ENCODE peak calls at places on chromosome 6, in six cellular contexts. F, U, N, O, A and H are unnamed samples. For H3K36me3, the result is how much of the 10 kb centered on the place peaks cover.

GRCh38 chr6:45920819-45921511 is 94.7 kb downstream of the CLIC5 start:
- DNase-seq in A (no peak), F (no peak), N (peak), O (no peak), U (no peak), H (no peak)

GRCh38 chr6:1554241-1554880 is 55.4 kb upstream of the FOXC1 start:
- DNase-seq in N (no peak), U (no peak), O (no peak), A (no peak), F (no peak), H (no peak)

GRCh38 chr6:51394061-51394460 is 575.4 kb downstream of the TFAP2B start:
- DNase-seq in U (no peak), O (no peak), N (no peak), F (no peak), A (no peak), H (no peak)

GRCh38 chr6:35363293-35363750 is 21.0 kb downstream of the PPARD start:
- DNase-seq in U (no peak), O (no peak), A (no peak), F (peak), N (peak), H (no peak)

GRCh38 chr6:110628330-110628729 is 151.9 kb upstream of the SLC22A16 start:
- DNase-seq in F (no peak), N (peak), O (peak), A (no peak), U (no peak), H (no peak)

GRCh38 chr6:7431594-7432390 is 42.2 kb downstream of the RIOK1 start:
- DNase-seq in U (no peak), O (peak), F (no peak), A (no peak), N (peak), H (no peak)

GRCh38 chr6:45002390-45002789 is 325.7 kb upstream of the RUNX2 start:
- DNase-seq in U (no peak), O (peak), N (no peak), F (no peak), A (no peak), H (no peak)

GRCh38 chr6:8215631-8216030 is 113.3 kb upstream of the EEF1E1 start:
- DNase-seq in U (no peak), F (no peak), A (no peak), N (peak), O (peak), H (no peak)

GRCh38 chr6:33858053-33858475 is 54.3 kb upstream of the MLN start:
- DNase-seq in N (no peak), F (no peak), O (no peak), A (no peak), U (no peak), H (no peak)
- H3K36me3 ChIP-seq in N (under half), F (under half), O (under half), A (under half), U (under half), H (under half)

GRCh38 chr6:166489301-166490155 is 97.0 kb downstream of the RAMACL start:
- DNase-seq in F (no peak), U (no peak), A (no peak), N (no peak), O (no peak), H (no peak)
- H3K36me3 ChIP-seq in F (under half), U (under half), A (under half), N (under half), O (under half), H (under half)

DNA sequence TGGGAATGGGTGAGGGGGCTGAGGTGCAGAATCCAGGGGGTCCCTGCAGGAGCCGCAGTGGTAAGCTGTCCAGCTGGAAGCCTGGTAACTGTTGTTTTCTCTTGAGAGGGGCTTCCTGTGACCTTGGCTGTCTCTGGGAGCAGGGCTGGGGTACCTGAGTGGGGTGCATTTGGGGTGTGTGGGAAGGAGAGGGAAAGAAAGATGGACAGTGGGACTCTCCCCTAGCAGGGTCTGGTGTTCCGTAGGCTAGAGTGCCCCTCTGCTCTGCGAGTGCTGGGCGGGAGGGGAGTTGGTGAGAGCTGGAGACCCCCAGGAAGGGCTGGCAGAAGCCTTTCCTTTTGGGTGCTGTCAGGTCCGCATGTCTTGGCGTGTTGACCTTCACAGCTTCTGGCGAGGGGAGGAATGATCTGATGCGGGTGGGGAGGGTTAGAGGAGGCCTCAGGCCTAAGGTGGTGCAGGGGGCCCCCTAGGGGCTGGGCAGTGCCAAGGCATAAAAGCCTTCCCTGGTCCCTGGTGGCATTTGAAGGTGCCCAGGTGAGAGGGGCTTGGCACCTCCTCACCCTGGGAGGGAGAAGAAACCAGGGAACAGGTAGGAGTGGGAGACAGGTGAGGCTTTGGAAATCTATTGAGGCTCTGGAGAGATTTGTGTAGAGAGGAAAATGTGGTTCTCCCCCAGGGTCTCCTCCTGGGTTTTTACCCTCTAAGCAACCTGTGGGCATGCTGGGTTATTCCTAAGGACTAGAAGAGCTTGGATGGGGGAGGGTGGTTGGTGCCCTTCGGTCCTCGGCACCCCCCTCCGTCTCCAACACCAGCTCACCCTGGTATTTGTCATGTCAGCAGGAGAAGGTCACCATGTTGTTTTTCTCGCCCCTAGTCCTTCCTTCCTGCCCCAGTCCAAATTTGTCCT is 3.3 kb downstream of the VEGFA start:
- DNase-seq in U (peak), F (peak), N (peak), O (peak), A (no peak), H (peak)
- H3K36me3 ChIP-seq in U (under half), F (under half), N (under half), O (under half), A (under half), H (under half)

DNA sequence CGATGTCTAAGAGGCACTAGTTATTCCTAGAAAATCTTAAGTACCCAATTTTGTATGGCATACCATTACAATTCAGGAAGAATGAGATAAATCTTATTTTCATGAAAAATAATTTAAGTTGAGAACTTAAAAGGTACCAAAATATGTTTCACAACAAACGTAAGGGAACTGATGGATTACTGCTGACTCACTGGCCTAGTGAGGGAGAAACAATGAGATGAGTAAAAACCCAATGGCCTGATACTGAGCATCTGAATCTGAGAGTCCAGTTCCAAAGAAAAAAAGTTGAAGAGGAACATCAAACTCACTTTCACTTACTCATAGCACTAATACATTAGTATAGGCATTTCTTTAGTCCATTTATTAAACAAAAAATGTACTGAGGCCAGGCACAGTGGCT is 56.0 kb downstream of the MDN1 start:
- DNase-seq in O (peak), A (no peak), N (peak), F (no peak), U (no peak), H (no peak)
- H3K36me3 ChIP-seq in O (under half), A (half or more), N (under half), F (under half), U (under half), H (under half)

DNA sequence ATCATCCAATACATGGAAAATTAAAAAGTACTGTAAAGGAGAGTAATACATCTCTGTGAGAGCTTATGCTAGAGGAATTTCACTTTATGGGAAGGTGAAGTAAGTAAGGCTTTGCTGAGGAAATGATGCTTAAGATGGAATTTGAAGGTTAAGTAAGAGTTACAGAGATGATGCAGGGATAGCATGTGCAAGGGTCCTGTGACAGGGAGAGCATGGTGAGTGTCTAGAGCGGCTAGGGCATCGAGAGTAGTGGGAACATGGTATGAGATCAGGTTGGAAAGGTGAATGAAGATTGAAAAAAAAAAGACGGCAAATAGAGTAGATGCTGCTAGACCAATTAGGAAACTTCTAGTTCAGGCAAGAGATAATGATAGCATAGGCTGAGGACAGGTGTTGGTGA is 14.8 kb downstream of the PM20D2 start:
- DNase-seq in F (no peak), O (no peak), A (no peak), N (no peak), U (no peak), H (no peak)
- H3K36me3 ChIP-seq in F (under half), O (under half), A (under half), N (under half), U (under half), H (under half)

GRCh38 chr6:109475625-109476024 is 7.4 kb downstream of the ZBTB24 start:
- DNase-seq in N (no peak), O (no peak), U (no peak), F (no peak), A (no peak), H (no peak)
- H3K36me3 ChIP-seq in N (under half), O (under half), U (under half), F (under half), A (half or more), H (under half)

DNA sequence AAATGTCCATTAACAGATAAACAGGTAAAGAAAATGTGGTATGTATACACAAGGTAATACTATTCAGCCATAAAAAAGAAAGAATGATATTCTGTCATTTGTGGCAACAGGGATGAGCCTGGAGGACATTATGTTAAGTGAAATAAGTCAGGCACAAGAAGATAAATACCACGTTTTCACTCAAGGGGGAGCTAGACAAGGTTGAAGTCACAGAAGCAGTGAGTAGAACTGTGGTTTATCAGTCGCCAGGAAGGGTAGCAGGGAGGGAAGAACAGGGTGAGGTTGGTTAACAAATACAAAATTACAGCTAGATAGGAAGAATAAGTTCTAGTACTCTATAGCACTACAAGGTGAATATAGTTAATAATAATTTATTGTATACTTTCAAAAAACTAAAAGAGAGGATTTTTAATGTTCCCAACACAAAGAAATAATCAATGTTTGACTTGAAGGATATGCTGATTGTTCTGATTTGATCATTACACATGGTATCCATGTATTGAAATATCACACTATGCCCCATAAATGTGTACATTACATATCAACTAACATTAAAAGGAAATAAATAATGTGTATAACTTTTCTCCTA is 21.1 kb downstream of the RTN4IP1 start:
- DNase-seq in O (peak), A (no peak), U (no peak), F (peak), N (peak), H (no peak)
- H3K36me3 ChIP-seq in O (under half), A (under half), U (under half), F (under half), N (under half), H (under half)

GRCh38 chr6:152329640-152330202 is 307.4 kb downstream of the SYNE1 start:
- DNase-seq in O (no peak), U (no peak), F (no peak), N (no peak), A (no peak), H (no peak)

GRCh38 chr6:152338335-152339125 is 298.6 kb downstream of the SYNE1 start:
- DNase-seq in U (peak), O (peak), F (peak), N (no peak), A (peak), H (no peak)

GRCh38 chr6:152330984-152331383 is 306.2 kb downstream of the SYNE1 start:
- DNase-seq in N (no peak), O (peak), U (no peak), F (no peak), A (no peak), H (no peak)

DNA sequence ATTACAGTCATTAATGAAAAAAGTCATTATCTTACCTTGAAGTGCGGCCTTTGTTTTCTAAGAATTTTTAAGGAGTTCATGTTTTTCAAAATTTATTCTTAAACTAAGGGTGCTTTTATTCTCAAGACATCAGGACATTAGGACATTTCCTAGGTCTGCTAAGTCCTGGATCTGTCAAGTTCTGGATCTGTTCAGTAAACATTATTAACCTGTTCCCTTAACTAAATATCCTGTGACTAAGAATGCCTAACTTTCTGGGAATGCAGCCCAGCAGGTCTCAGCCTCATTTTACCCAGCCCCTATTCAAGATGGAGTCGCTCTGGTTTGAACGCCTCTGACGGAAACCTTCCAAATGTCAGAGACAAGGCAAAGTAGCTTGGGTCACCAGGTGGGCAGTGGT is 302.6 kb downstream of the SYNE1 start:
- DNase-seq in U (no peak), A (no peak), N (no peak), F (no peak), O (no peak), H (no peak)
- H3K36me3 ChIP-seq in U (under half), A (half or more), N (under half), F (half or more), O (under half), H (under half)

DNA sequence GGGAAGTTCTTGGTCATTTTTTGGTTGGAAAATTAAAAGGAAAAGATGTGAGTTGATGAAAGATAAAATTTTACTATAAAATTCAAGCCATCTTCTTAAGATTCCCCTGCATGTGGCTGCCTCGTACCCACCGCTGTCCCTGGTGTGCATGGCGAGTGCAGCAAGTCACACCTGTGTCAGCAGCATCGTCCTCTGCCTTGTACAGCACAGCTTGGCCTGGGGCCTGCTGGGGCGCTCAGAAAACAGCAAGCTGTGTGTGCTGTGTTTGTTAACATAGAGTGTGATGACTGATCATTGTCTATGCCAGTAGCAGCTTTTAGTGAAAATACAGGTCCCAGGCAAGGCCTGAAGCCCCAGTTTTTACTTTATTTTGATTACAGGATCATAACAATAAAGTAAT is 56.7 kb downstream of the FAM120B start:
- DNase-seq in A (no peak), F (no peak), U (no peak), N (no peak), O (no peak), H (no peak)
- H3K36me3 ChIP-seq in A (half or more), F (under half), U (under half), N (under half), O (under half), H (under half)